ENCODE peak calls at places on chromosomes 13 and 19, in six cellular contexts. G is sigmoid colon, C is transverse colon, J is suprapubic skin, E is tibial nerve, H is K562. V is an unnamed sample.
A peak's percentile ranks its signal among the peaks of the same experiment; 100 is the strongest.

GRCh38 chr13:100306042-100306441 is 217.1 kb downstream of the PCCA start:
- DNase-seq in G (no peak), C (no peak), J (no peak), E (no peak), H (no peak), V (no peak)

GRCh38 chr19:41774515-41774980 is 19.2 kb downstream of the CEACAM6 start:
- DNase-seq in G (no peak), C (peak; percentile 84), J (no peak), E (no peak), H (no peak), V (no peak)

GRCh38 chr13:52926971-52927370 is 78.5 kb upstream of the PCDH8 start:
- DNase-seq in G (no peak), C (no peak), J (no peak), E (no peak), H (no peak), V (no peak)

GRCh38 chr19:6087074-6087506 is 23.2 kb downstream of the RFX2 start:
- DNase-seq in G (no peak), C (peak; percentile 53), J (no peak), E (no peak), H (peak; percentile 41), V (no peak)

GRCh38 chr13:31468114-31468902 is 268.5 kb downstream of the B3GLCT start:
- DNase-seq in G (no peak), C (no peak), J (no peak), E (no peak), H (no peak), V (no peak)

GRCh38 chr19:11387154-11388034 is 3.3 kb upstream of the EPOR start:
- DNase-seq in G (no peak), C (no peak), J (no peak), E (no peak), H (no peak), V (no peak)

GRCh38 chr13:40333238-40333637 is 333.2 kb downstream of the FOXO1 start:
- DNase-seq in G (no peak), C (no peak), J (no peak), E (no peak), H (no peak), V (no peak)

GRCh38 chr13:76012091-76012721 is 376.1 kb downstream of the LMO7 start:
- DNase-seq in G (no peak), C (no peak), J (no peak), E (no peak), H (no peak), V (no peak)

GRCh38 chr13:29540334-29540733 is 55.2 kb downstream of the SLC7A1 start:
- DNase-seq in G (no peak), C (no peak), J (no peak), E (no peak), H (no peak), V (no peak)

GRCh38 chr19:30873691-30874090 is 475.5 kb downstream of the TSHZ3 start:
- DNase-seq in G (no peak), C (no peak), J (no peak), E (no peak), H (no peak), V (no peak)

GRCh38 chr13:29698106-29698505 is 102.6 kb upstream of the SLC7A1 start:
- DNase-seq in G (no peak), C (no peak), J (no peak), E (no peak), H (no peak), V (no peak)

GRCh38 chr19:51692065-51692915 is 840 bp upstream of the SPACA6 start:
- DNase-seq in G (no peak), C (no peak), J (no peak), E (no peak), H (no peak), V (no peak)

GRCh38 chr13:50589139-50589538 is 254.4 kb downstream of the DLEU7 start:
- DNase-seq in G (no peak), C (no peak), J (no peak), E (no peak), H (no peak), V (no peak)

GRCh38 chr19:45716314-45717130 is 14.2 kb downstream of the FBXO46 start:
- DNase-seq in G (no peak), C (peak; percentile 51), J (no peak), E (peak; percentile 35), H (peak; percentile 33), V (no peak)

GRCh38 chr13:91115776-91116175 is 231.7 kb upstream of the MIR17HG start:
- DNase-seq in G (no peak), C (no peak), J (no peak), E (no peak), H (no peak), V (no peak)

GRCh38 chr19:29485293-29485692 is 40.5 kb upstream of the VSTM2B start:
- DNase-seq in G (peak; percentile 49), C (no peak), J (peak; percentile 40), E (no peak), H (no peak), V (no peak)

DNA sequence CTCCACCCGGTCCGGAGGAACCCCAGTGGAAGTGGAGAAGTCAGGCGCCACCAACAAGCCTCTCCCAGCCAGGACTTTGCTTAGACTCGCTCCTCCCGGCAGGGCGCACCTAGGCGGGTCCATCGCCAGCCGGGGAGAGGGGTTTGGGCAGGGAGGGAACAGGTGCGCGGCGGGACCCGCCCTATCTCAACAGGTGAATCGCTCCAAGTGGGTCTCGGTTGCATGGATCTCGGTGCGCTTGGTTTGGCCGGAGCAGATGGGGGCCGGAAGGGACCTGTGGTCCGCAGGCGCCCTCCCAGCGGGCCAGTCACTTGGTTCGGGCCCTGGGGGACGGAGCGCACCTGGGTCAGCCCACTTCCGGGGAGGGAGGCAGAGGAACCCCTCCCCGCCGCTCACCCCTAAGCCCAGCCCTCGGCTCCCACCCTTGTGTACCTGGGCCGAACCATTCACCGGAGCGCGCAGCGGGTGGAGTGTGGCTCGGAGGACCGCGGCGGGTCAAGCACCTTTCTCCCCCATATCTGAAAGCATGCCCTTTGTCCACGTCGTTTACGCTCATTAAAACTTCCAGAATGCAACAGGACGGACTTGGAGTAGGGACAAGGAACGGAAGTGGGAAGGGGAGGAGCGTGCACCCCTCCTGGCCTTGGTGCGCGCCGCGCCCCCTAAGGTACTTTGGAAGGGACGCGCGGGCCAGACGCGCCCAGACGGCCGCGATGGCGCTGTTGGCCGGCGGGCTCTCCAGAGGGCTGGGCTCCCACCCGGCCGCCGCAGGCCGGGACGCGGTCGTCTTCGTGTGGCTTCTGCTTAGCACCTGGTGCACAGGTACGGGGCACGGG is at the start of gene LSR:
- DNase-seq in G (no peak), C (peak; percentile 94), J (no peak), E (no peak), H (peak; percentile 95), V (peak; percentile 46)
- TF ChIP-seq EP300 in G (no peak), C (no peak), J (no peak), E (peak; percentile 8), H (no peak), V (no peak)

DNA sequence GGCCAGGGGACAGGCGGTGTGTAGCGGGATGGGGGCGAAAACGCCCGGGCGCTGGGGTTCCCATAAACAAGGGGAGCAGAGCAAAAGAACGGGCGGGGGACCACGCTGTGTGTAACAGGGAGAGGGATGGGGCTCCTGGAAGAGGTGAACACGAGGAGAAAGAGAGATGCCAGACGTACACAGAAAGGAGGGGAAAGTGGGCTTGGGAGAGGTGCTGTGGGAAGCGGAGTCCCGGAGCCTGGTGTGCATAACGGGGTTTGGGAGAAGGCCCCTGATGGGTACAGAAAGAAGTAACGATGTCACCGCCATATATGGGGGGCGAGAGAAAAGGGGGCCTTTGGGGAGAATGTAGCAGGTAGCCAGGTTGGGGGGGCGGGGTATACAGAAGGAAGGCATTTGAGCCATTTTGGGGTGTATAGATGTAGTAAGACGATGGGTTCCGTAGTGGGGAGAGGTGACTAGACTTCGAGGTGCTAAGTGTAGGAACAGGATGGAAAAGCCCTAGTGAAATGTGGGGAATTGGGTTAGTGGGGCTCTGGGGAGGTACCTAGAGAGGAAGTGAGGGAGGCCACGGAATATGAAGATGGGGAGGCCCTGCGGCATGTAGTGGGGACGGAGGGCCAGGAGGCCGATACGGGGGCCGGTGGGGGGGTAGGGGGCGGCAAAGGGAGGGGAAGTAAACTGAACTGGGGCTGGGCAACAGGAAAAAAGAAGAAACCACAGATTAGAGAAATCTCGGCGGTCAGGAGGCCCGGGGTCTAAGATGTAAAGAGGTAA is 762 bp downstream of the ZNF580 start:
- DNase-seq in G (peak; percentile 75), C (no peak), J (no peak), E (no peak), H (no peak), V (peak; percentile 51)
- TF ChIP-seq POLR2A in G (no peak), C (peak; percentile 15), J (no peak), E (no peak), H (peak; percentile 57), V (no peak)

DNA sequence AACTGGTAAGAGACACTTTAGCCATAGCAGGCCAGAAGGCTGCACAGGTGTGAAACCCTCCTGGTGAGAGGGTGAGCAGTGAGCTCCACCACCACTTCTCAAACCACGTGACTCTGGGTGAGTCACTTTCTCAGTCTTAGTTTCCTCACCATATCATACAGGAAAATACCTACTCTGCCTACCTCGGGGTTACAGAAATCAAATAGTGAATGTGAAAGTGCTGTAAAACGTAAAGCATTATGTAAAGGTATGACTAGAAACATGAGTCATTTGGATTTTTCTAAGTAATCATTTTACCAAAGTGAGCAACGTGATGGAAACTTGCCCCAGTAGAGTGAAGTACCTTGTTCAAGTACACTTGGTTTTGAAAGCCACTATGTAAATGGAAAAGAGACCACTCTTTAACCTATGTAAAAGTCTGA is 40.4 kb downstream of the USP12 start:
- DNase-seq in G (no peak), C (no peak), J (no peak), E (no peak), H (peak; percentile 33), V (no peak)
- TF ChIP-seq EP300 in G (no peak), C (no peak), J (no peak), E (no peak), H (no peak), V (no peak)

GRCh38 chr13:46057251-46058015 is 4.9 kb upstream of the ZC3H13 start:
- DNase-seq in G (no peak), C (no peak), J (no peak), E (no peak), H (no peak), V (no peak)

GRCh38 chr13:46051958-46052313 is 610 bp downstream of the ZC3H13 start:
- DNase-seq in G (no peak), C (no peak), J (no peak), E (peak; percentile 26), H (no peak), V (no peak)

GRCh38 chr13:46053162-46054012 is 841 bp upstream of the ZC3H13 start:
- DNase-seq in G (no peak), C (no peak), J (no peak), E (no peak), H (no peak), V (no peak)

GRCh38 chr13:46050771-46051170 is 1.8 kb downstream of the ZC3H13 start:
- DNase-seq in G (no peak), C (no peak), J (no peak), E (no peak), H (no peak), V (no peak)

DNA sequence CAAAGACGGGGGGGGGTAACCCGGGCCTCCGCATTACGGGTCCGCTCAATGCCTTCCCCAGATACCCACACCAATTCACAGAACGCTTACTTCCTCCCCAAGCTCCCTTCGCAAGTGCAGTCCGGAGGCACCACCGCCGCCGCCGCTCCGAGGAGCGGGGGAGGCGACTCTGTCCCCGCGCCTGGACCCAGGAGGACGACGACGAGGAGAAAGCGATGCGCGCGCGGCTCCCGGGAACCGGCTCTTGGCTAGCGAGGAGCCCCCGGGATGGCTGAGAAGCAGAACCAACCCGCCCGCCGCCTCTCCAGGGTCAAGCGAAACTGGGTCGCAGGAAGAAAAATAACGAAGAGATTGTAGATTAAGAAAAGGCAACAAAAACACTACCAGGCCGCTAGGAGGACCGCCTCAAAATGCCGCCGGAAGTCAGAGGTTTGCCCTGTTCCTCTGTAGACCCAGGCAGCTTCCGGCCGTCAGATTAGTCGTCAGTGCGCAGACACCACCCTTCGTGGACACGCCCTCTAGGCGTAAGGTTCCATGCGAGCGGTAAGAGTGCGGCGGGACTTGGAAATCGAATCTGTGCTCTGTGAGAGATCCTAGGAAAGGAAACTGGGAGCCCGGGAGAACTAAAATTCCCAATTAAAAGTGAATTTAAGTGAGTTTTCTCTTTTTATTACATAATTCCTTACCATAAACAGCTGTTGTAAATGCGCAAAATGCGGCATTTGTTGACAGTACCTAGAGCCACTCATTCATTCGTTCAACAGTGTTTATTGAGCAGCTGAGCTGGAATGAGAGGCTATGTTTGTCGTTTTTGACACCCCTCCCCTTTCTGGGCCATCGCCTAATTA is at the start of gene ZC3H13:
- DNase-seq in G (peak; percentile 95), C (peak; percentile 94), J (peak; percentile 96), E (peak; percentile 90), H (peak; percentile 81), V (peak; percentile 87)
- TF ChIP-seq POLR2A in G (peak; percentile 22), C (peak; percentile 81), J (peak; percentile 26), E (no peak), H (peak; percentile 86), V (peak; percentile 59)